ENCODE peak calls at places on chromosomes 12 and 14, in nine cellular contexts. A is neural progenitor cell, E is RCC 7860, F is heart right ventricle, D is cardiac muscle cell, H is activated B cell treated with CpG ODN at 0.5 μM for 24 hours, O is GOT3, G is activated T-cell treated with anti-CD3 and anti-CD28 coated beads for 1 hour, R is endothelial cell. K is an unnamed sample.

GRCh38 chr12:92424338-92424737 is 278.5 kb upstream of the PLEKHG7 start:
- DNase-seq in A (no peak), E (no peak), F (no peak), D (peak; percentile 33), H (no peak), O (no peak), G (no peak), R (no peak), K (no peak)

GRCh38 chr12:96456265-96456974 is 33.0 kb upstream of the CFAP54 start:
- DNase-seq in A (no peak), E (no peak), F (no peak), D (no peak), H (no peak), O (no peak), G (no peak), R (no peak), K (no peak)

GRCh38 chr14:34971381-34971780 is 11.4 kb upstream of the SRP54 start:
- DNase-seq in A (no peak), E (no peak), F (no peak), D (no peak), H (no peak), O (no peak), G (no peak), R (no peak), K (no peak)

GRCh38 chr12:3032770-3033537 is 44.2 kb upstream of the TSPAN9 start:
- DNase-seq in A (no peak), E (no peak), F (peak; percentile 37), D (no peak), H (no peak), O (no peak), G (no peak), R (peak; percentile 68), K (no peak)

GRCh38 chr14:46417066-46417465 is 234.5 kb downstream of the RPL10L start:
- DNase-seq in A (no peak), E (no peak), F (no peak), D (no peak), H (no peak), O (no peak), G (no peak), R (no peak), K (no peak)

GRCh38 chr14:52111583-52111982 is 42.7 kb upstream of the NID2 start:
- DNase-seq in A (no peak), E (peak; percentile 42), F (no peak), D (peak; percentile 81), H (no peak), O (no peak), G (no peak), R (no peak), K (no peak)

GRCh38 chr14:100376751-100377171 is 53.6 kb downstream of the SLC25A47 start:
- DNase-seq in A (peak; percentile 65), E (peak; percentile 17), F (no peak), D (peak; percentile 39), H (no peak), O (no peak), G (no peak), R (peak; percentile 40), K (peak; percentile 21)

GRCh38 chr12:2244013-2244861 is 191.4 kb downstream of the CACNA1C start:
- DNase-seq in A (peak; percentile 76), E (peak; percentile 90), F (no peak), D (peak; percentile 84), H (no peak), O (no peak), G (no peak), R (no peak), K (no peak)

GRCh38 chr12:68844318-68844745 is 36.4 kb downstream of the MDM2 start:
- DNase-seq in A (no peak), E (no peak), F (no peak), D (no peak), H (no peak), O (no peak), G (no peak), R (no peak), K (no peak)

GRCh38 chr12:108627134-108627920 is 6.4 kb downstream of the SELPLG start:
- DNase-seq in A (no peak), E (no peak), F (no peak), D (no peak), H (no peak), O (no peak), G (no peak), R (no peak), K (no peak)

GRCh38 chr12:46811185-46811584 is 14.6 kb downstream of the SLC38A4 start:
- DNase-seq in A (no peak), E (no peak), F (no peak), D (no peak), H (no peak), O (no peak), G (no peak), R (no peak), K (no peak)

GRCh38 chr12:12182926-12183325 is 83.9 kb downstream of the LRP6 start:
- DNase-seq in A (no peak), E (no peak), F (no peak), D (peak; percentile 54), H (no peak), O (no peak), G (no peak), R (no peak), K (no peak)

GRCh38 chr14:100135073-100135472 is 24.4 kb downstream of the DEGS2 start:
- DNase-seq in A (no peak), E (no peak), F (no peak), D (no peak), H (no peak), O (no peak), G (no peak), R (no peak), K (no peak)

GRCh38 chr14:74686324-74686723 is 26.6 kb downstream of the AREL1 start:
- DNase-seq in A (no peak), E (no peak), F (no peak), D (no peak), H (no peak), O (no peak), G (no peak), R (no peak), K (peak; percentile 34)

GRCh38 chr14:90567991-90568390 is 171.2 kb downstream of the CALM1 start:
- DNase-seq in A (peak; percentile 30), E (no peak), F (no peak), D (no peak), H (no peak), O (no peak), G (no peak), R (no peak), K (no peak)

GRCh38 chr14:102473559-102473958 is 36.0 kb downstream of the ANKRD9 start:
- DNase-seq in A (no peak), E (no peak), F (no peak), D (no peak), H (no peak), O (no peak), G (no peak), R (no peak), K (no peak)

GRCh38 chr14:51081209-51081608 is 13.7 kb downstream of the TRIM9 start:
- DNase-seq in A (no peak), E (no peak), F (no peak), D (no peak), H (no peak), O (no peak), G (no peak), R (no peak), K (no peak)

GRCh38 chr12:23431006-23431405 is 518.5 kb downstream of the SOX5 start:
- DNase-seq in A (no peak), E (peak; percentile 9), F (no peak), D (no peak), H (no peak), O (no peak), G (no peak), R (no peak), K (no peak)

GRCh38 chr14:29278301-29278700 is 511.7 kb downstream of the FOXG1 start:
- DNase-seq in A (no peak), E (no peak), F (no peak), D (peak; percentile 12), H (no peak), O (no peak), G (no peak), R (no peak), K (no peak)

GRCh38 chr12:13582421-13582820 is 385.9 kb downstream of the EMP1 start:
- DNase-seq in A (no peak), E (no peak), F (no peak), D (no peak), H (no peak), O (no peak), G (no peak), R (no peak), K (no peak)

GRCh38 chr12:118842753-118843335 is 138.5 kb upstream of the SRRM4 start:
- DNase-seq in A (no peak), E (no peak), F (no peak), D (no peak), H (no peak), O (no peak), G (no peak), R (no peak), K (no peak)

GRCh38 chr14:58663494-58664111 is 25.8 kb downstream of the DACT1 start:
- DNase-seq in A (no peak), E (peak; percentile 77), F (no peak), D (peak; percentile 77), H (no peak), O (no peak), G (no peak), R (no peak), K (no peak)

GRCh38 chr12:75954076-75954475 is 77.5 kb downstream of the PHLDA1 start:
- DNase-seq in A (no peak), E (peak; percentile 97), F (no peak), D (peak; percentile 93), H (no peak), O (no peak), G (no peak), R (no peak), K (peak; percentile 28)

GRCh38 chr12:9347328-9348127 is 139.3 kb upstream of the PZP start:
- DNase-seq in A (no peak), E (no peak), F (no peak), D (peak; percentile 72), H (no peak), O (no peak), G (no peak), R (no peak), K (no peak)